ENCODE peak calls at places on chromosome 1, in ten cellular contexts. C is CD4-positive, alpha-beta memory T cell; B is fibroblast of lung; J is HCT116; L is GM23248; W is right cardiac atrium; O is thyroid gland; N is PC-3; U is MM.1S; M is ovary. Q is an unnamed sample.

GRCh38 chr1:2271841-2272655 is 43.9 kb downstream of the SKI start:
- DNase-seq in W (peak), O (no peak), L (no peak), M (no peak), B (no peak), U (no peak), C (no peak), N (no peak), J (no peak), Q (peak)

GRCh38 chr1:5819391-5820025 is 172.7 kb downstream of the NPHP4 start:
- DNase-seq in J (no peak), M (no peak), W (peak), N (no peak), C (no peak), O (no peak), B (no peak), U (no peak), L (no peak), Q (peak)

GRCh38 chr1:108041360-108042143 is 76.6 kb upstream of the VAV3 start:
- DNase-seq in J (no peak), B (no peak), N (no peak), L (no peak), M (no peak), O (peak), C (no peak), W (peak), U (no peak), Q (no peak)

GRCh38 chr1:17669866-17670451 is 85.2 kb upstream of the ACTL8 start:
- DNase-seq in W (peak), L (no peak), M (no peak), U (no peak), C (no peak), B (no peak), J (no peak), O (no peak), N (no peak), Q (no peak)

GRCh38 chr1:71422221-71422620 is 341.4 kb upstream of the ZRANB2 start:
- DNase-seq in O (no peak), J (no peak), C (no peak), N (no peak), U (no peak), L (no peak), M (no peak), W (no peak), B (no peak), Q (no peak)

GRCh38 chr1:58934711-58935110 is 150.9 kb upstream of the JUN start:
- DNase-seq in J (no peak), O (peak), L (no peak), W (no peak), M (no peak), B (no peak), U (no peak), N (no peak), C (no peak), Q (no peak)

GRCh38 chr1:209805875-209806760 is at the start of gene IRF6:
- DNase-seq in M (peak), U (peak), L (peak), J (peak), C (peak), O (peak), N (peak), B (peak), W (peak), Q (peak)

GRCh38 chr1:185348296-185348695 is 31.3 kb upstream of the IVNS1ABP start:
- DNase-seq in O (no peak), M (no peak), N (no peak), W (no peak), U (no peak), B (no peak), C (no peak), L (no peak), J (no peak), Q (no peak)

GRCh38 chr1:45499415-45499769 is 481 bp downstream of the CCDC163 start:
- DNase-seq in J (no peak), U (no peak), O (no peak), N (no peak), L (no peak), C (no peak), M (no peak), W (no peak), B (no peak), Q (no peak)

GRCh38 chr1:71448444-71448843 is 367.6 kb upstream of the ZRANB2 start:
- DNase-seq in U (no peak), M (no peak), N (no peak), L (no peak), B (no peak), C (no peak), W (no peak), J (no peak), O (no peak), Q (no peak)

GRCh38 chr1:174021611-174022079 is 512 bp downstream of the RC3H1 start:
- DNase-seq in L (peak), N (peak), U (peak), O (peak), W (peak), B (peak), J (no peak), C (no peak), M (peak), Q (no peak)

DNA sequence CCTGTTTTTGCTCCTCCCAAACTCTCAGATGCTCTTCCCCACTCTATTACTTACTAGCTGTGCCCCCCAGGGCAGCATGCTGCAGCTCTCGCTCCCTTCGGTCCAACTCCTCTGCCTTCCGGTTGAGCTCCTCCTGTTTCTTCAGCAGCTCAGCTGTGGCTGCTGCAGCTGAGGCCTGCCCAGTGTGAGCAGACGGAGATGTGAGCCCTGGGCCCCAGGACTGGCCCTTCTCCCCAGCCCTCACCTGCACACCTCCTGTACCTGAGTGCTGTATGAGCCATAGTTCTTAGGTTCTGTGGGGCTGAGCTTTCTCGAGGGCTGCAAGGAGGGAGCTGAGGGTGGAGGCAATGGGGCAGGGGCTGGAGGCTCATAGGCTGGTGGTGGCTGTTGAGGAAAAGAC is 1.9 kb downstream of the SCAMP3 start:
- DNase-seq in B (no peak), O (no peak), U (no peak), J (no peak), M (no peak), L (no peak), N (no peak), C (no peak), W (no peak), Q (no peak)
- H3K27ac ChIP-seq in B (no peak), O (no peak), U (no peak), J (no peak), M (no peak), L (no peak), N (no peak), C (no peak), W (no peak), Q (no peak)

GRCh38 chr1:76867342-76868130 is at the start of gene ST6GALNAC5:
- DNase-seq in N (peak), J (no peak), B (peak), L (peak), M (peak), U (no peak), C (no peak), O (peak), W (peak), Q (peak)
- H3K4me3 ChIP-seq in N (peak), J (no peak), B (peak), L (peak), M (peak), U (peak), C (no peak), O (peak), W (peak), Q (peak)

GRCh38 chr1:207849016-207849415 is 61.9 kb downstream of the CD34 start:
- DNase-seq in N (no peak), M (no peak), W (no peak), J (no peak), C (no peak), B (no peak), L (no peak), O (no peak), U (no peak), Q (no peak)
- H3K27ac ChIP-seq in N (peak), M (no peak), W (peak), J (no peak), C (no peak), B (no peak), L (no peak), O (no peak), U (no peak), Q (peak)

DNA sequence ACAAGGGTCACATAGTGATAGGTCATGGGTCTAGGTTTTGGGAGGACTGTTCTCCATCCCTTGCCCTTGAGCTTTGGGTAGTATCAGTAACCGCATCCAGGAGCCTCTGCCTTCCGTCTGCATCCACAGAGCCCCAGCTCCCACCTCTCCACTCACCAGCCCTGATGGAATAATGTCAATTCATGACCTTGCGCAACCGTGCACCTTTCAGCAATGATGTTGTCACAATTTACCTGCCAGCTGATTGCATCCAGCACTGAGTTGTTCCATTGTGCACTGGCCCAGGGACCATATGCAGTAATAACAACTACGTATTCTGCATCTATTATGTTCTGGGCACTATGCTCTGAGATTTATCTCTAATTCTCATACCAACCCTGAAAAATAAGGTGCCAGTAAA is 1.4 kb downstream of the CAPN8 start:
- DNase-seq in C (no peak), L (no peak), M (no peak), B (no peak), O (no peak), N (no peak), J (no peak), W (no peak), U (no peak), Q (no peak)
- H3K4me3 ChIP-seq in C (no peak), L (no peak), M (no peak), B (no peak), O (no peak), N (no peak), J (no peak), W (no peak), U (no peak), Q (peak)

GRCh38 chr1:33826311-33826710 is 37.6 kb upstream of the HMGB4 start:
- DNase-seq in J (no peak), N (no peak), U (no peak), M (no peak), L (no peak), W (no peak), O (no peak), B (no peak), C (no peak), Q (no peak)

GRCh38 chr1:33826711-33827110 is 37.2 kb upstream of the HMGB4 start:
- DNase-seq in O (no peak), W (no peak), J (no peak), B (no peak), N (no peak), M (no peak), U (no peak), L (no peak), C (no peak), Q (no peak)

GRCh38 chr1:33825506-33825905 is 38.4 kb upstream of the HMGB4 start:
- DNase-seq in C (no peak), O (no peak), W (no peak), L (no peak), B (no peak), J (no peak), M (no peak), N (no peak), U (no peak), Q (no peak)

GRCh38 chr1:33824971-33825370 is 38.9 kb upstream of the HMGB4 start:
- DNase-seq in O (no peak), W (no peak), N (no peak), C (no peak), J (no peak), L (no peak), B (no peak), U (no peak), M (no peak), Q (no peak)

DNA sequence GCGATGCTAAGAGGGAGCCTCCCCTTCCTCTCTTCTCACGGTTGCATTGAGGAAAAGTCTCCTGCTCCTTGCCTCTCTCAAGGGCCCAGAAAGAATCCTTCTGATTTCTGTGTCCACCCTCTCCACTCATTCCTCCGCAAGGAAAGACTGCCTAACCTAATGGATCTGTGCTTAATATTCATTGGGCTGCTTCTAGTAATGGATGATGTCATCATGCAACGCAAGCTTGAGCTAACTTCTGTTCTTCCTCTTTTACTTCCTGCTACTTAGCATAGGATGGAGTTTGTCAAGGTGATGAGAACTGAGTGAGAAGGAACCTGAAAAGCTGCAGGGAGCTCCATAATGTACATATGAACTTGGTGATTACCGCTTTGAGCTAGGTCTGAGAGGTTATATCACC is 35.2 kb upstream of the HMGB4 start:
- DNase-seq in M (no peak), N (no peak), U (no peak), L (no peak), B (no peak), J (no peak), O (no peak), W (no peak), C (no peak), Q (no peak)
- H3K27ac ChIP-seq in M (no peak), N (no peak), U (no peak), L (no peak), B (no peak), J (no peak), O (no peak), W (no peak), C (no peak), Q (no peak)

DNA sequence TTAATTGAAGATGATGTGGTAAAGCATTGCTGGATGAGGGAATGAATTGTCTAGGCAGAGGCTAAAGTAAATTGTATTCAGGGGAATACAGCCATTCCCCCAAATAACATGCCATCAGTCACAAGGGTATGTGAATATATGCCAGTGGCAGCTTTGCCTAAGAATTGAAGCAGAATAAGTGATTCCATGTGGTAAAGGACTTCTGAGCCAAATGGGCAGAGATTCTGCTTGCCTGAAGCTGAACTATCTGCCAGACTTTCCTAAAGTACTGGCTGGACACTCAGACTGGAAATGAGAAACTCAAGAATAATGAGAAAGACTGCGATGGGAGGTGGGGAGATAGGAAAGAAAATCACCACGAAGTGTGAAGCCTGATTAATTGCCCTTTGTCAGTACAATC is 2.4 kb downstream of the LIX1L start:
- DNase-seq in J (no peak), N (no peak), W (no peak), M (no peak), O (no peak), B (no peak), L (peak), C (no peak), U (no peak), Q (no peak)
- H3K4me3 ChIP-seq in J (no peak), N (no peak), W (peak), M (no peak), O (no peak), B (peak), L (peak), C (no peak), U (no peak), Q (peak)

DNA sequence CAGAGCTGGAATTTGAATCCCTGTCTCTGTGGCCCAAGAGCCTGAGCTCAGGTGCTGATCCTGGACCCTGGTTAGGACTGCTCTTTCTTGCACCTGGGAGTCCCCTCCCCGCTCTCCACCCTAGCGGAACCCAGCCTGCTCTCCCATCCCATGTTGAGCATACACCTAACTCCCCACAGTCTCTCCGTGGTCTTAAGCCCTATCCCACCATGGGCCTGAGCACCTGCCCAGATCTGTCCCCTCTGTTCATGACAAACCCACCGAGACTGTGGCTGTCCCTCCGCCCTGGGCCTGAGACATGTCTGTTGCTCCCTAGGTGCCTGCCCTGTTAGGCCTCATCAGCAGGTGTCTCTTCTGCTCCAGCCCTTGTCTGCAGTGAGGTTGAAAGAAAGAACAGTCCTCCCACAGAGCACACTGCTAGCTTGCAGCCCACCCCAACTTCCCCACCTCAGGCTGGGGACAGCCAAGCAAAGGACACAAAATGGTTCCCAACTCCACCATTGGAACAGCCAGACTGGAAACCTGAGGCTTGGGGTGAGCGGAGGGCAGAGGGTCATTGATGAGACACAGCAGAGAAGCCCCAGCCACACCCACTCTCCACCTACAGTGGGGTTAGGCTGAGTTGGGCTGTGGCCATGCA is 118.5 kb downstream of the MATN1 start:
- DNase-seq in C (no peak), N (no peak), B (no peak), J (no peak), M (no peak), W (no peak), O (no peak), U (no peak), L (no peak), Q (no peak)
- H3K27ac ChIP-seq in C (no peak), N (no peak), B (no peak), J (no peak), M (no peak), W (no peak), O (no peak), U (no peak), L (no peak), Q (no peak)

GRCh38 chr1:228465134-228465533 is 22.0 kb upstream of the RNF187 start:
- DNase-seq in O (no peak), W (no peak), B (no peak), N (no peak), U (no peak), J (no peak), L (no peak), C (no peak), M (no peak), Q (no peak)
- H3K4me3 ChIP-seq in O (no peak), W (peak), B (peak), N (no peak), U (peak), J (no peak), L (peak), C (peak), M (no peak), Q (peak)

GRCh38 chr1:44484155-44484688 is 79.2 kb downstream of the RNF220 start:
- DNase-seq in C (no peak), B (no peak), U (no peak), N (no peak), W (no peak), L (peak), J (no peak), O (no peak), M (no peak), Q (no peak)

GRCh38 chr1:44481701-44482100 is 76.6 kb downstream of the RNF220 start:
- DNase-seq in B (no peak), O (no peak), L (no peak), U (no peak), M (no peak), N (no peak), C (no peak), W (no peak), J (no peak), Q (no peak)

GRCh38 chr1:44483089-44483488 is 78.0 kb downstream of the RNF220 start:
- DNase-seq in M (no peak), B (no peak), L (no peak), O (no peak), J (no peak), U (no peak), N (peak), W (no peak), C (no peak), Q (no peak)

GRCh38 chr1:44485933-44486475 is 80.9 kb downstream of the RNF220 start:
- DNase-seq in N (no peak), W (no peak), J (no peak), C (no peak), U (no peak), M (no peak), B (no peak), O (no peak), L (no peak), Q (no peak)

DNA sequence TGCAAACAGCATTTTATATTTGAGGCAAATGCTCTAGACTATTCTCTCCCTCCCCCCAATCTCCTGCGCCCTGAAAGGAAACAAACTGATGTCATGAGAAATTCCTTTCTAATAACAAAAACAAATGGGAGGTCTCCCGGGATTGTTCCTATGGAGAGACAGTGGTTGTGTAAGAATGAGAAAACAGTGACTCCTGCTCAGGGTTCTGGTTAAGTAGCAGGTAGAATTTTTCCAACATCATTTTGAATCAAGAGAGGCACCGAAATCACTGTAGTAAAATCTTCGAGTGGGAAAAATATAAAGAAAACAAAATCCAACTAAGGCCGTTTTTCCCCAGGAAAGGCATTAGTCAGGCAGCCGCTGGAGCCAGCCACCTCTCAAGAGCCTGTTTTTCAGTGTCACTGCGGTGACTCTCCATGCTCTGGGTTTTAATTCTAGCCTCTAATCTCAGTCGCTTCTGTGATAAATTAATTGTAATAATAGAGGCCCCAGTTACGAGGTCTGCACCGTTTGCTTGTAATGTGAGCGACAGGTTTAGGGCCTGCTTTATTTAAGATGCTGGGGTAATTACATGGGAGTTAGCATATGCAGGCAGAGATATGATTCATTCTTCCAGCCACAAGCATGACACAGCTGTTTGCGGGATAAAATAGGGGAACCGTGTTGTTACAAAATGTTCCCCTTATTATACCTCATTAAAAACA is 80.3 kb downstream of the RNF220 start:
- DNase-seq in L (peak), B (peak), N (peak), O (no peak), W (no peak), M (peak), J (no peak), U (no peak), C (no peak), Q (no peak)
- H3K27ac ChIP-seq in L (peak), B (no peak), N (peak), O (peak), W (peak), M (no peak), J (no peak), U (no peak), C (no peak), Q (no peak)

Q was measured in upper lobe of right lung.